ENCODE peak calls at places on chromosomes 12 and 14, in nine cellular contexts. R, G, L, K, B, A, Z, D and V are unnamed samples.

GRCh38 chr12:81167694-81168093 is 89.8 kb downstream of the ACSS3 start:
- DNase-seq in R (no peak), G (no peak), L (peak), K (no peak), B (no peak), A (peak), Z (no peak), D (peak), V (no peak)

GRCh38 chr14:24143511-24143910 is 2.1 kb upstream of the EMC9 start:
- DNase-seq in R (no peak), G (no peak), L (no peak), K (no peak), B (no peak), A (peak), Z (no peak), D (peak), V (peak)

GRCh38 chr12:93847517-93848452 is 170.6 kb downstream of the CRADD start:
- DNase-seq in R (no peak), G (no peak), L (no peak), K (no peak), B (no peak), A (peak), Z (no peak), D (no peak), V (no peak)

GRCh38 chr14:36057452-36058142 is 118.9 kb downstream of the PTCSC3 start:
- DNase-seq in R (no peak), G (no peak), L (peak), K (no peak), B (no peak), A (no peak), Z (no peak), D (no peak), V (no peak)

GRCh38 chr12:48671231-48671856 is 10.7 kb downstream of the KANSL2 start:
- DNase-seq in R (no peak), G (no peak), L (no peak), K (no peak), B (no peak), A (peak), Z (no peak), D (no peak), V (no peak)

GRCh38 chr12:40473979-40474378 is 218.3 kb upstream of the CNTN1 start:
- DNase-seq in R (no peak), G (no peak), L (no peak), K (no peak), B (no peak), A (no peak), Z (no peak), D (no peak), V (no peak)

GRCh38 chr14:22319526-22320352 is 269.3 kb downstream of the DAD1 start:
- DNase-seq in R (peak), G (peak), L (peak), K (no peak), B (peak), A (peak), Z (peak), D (peak), V (peak)

GRCh38 chr14:60723218-60724079 is 702 bp downstream of the SIX4 start:
- DNase-seq in R (peak), G (peak), L (peak), K (peak), B (peak), A (peak), Z (peak), D (peak), V (peak)

GRCh38 chr14:24678801-24679247 is 44.8 kb upstream of the GZMB start:
- DNase-seq in R (no peak), G (peak), L (peak), K (peak), B (no peak), A (peak), Z (peak), D (peak), V (peak)

GRCh38 chr12:25328082-25328712 is 77.5 kb upstream of the KRAS start:
- DNase-seq in R (no peak), G (no peak), L (no peak), K (no peak), B (no peak), A (peak), Z (peak), D (no peak), V (no peak)

GRCh38 chr12:116529048-116529447 is 30.1 kb upstream of the MAP1LC3B2 start:
- DNase-seq in R (no peak), G (peak), L (no peak), K (no peak), B (no peak), A (peak), Z (peak), D (peak), V (peak)

GRCh38 chr12:97456792-97457191 is 5.8 kb upstream of the RMST start:
- DNase-seq in R (no peak), G (no peak), L (no peak), K (no peak), B (no peak), A (no peak), Z (no peak), D (no peak), V (no peak)

GRCh38 chr12:109861689-109862314 is 18.5 kb downstream of the GLTP start:
- DNase-seq in R (no peak), G (no peak), L (no peak), K (no peak), B (no peak), A (no peak), Z (no peak), D (no peak), V (no peak)

GRCh38 chr14:68510201-68510600 is 282.7 kb downstream of the ZFP36L1 start:
- DNase-seq in R (peak), G (peak), L (no peak), K (no peak), B (no peak), A (peak), Z (peak), D (no peak), V (peak)

GRCh38 chr12:95674631-95675030 is 115.9 kb downstream of the NTN4 start:
- DNase-seq in R (no peak), G (no peak), L (no peak), K (no peak), B (no peak), A (peak), Z (peak), D (peak), V (peak)

GRCh38 chr12:92574046-92574783 is 128.6 kb upstream of the PLEKHG7 start:
- DNase-seq in R (no peak), G (no peak), L (peak), K (no peak), B (no peak), A (peak), Z (peak), D (peak), V (peak)

GRCh38 chr14:72715910-72716268 is 178.0 kb downstream of the DPF3 start:
- DNase-seq in R (peak), G (peak), L (no peak), K (no peak), B (no peak), A (no peak), Z (no peak), D (no peak), V (no peak)

GRCh38 chr14:24317141-24317927 is 6.0 kb downstream of the LTB4R start:
- DNase-seq in R (no peak), G (no peak), L (peak), K (no peak), B (no peak), A (peak), Z (no peak), D (no peak), V (peak)

GRCh38 chr12:58433969-58434368 is 486.3 kb downstream of the LRIG3 start:
- DNase-seq in R (no peak), G (no peak), L (no peak), K (no peak), B (no peak), A (peak), Z (no peak), D (no peak), V (no peak)
- H3K27ac ChIP-seq in R (no peak), G (no peak), L (no peak), K (no peak), B (no peak), A (no peak), Z (no peak), D (no peak), V (no peak)

GRCh38 chr12:124321040-124321481 is 26.2 kb downstream of the RFLNA start:
- DNase-seq in R (peak), G (peak), L (peak), K (peak), B (peak), A (peak), Z (peak), D (peak), V (peak)

GRCh38 chr12:124321556-124322270 is 26.8 kb downstream of the RFLNA start:
- DNase-seq in R (no peak), G (no peak), L (no peak), K (peak), B (no peak), A (peak), Z (no peak), D (peak), V (no peak)

GRCh38 chr12:124318336-124319020 is 23.6 kb downstream of the RFLNA start:
- DNase-seq in R (no peak), G (no peak), L (peak), K (no peak), B (no peak), A (no peak), Z (no peak), D (no peak), V (no peak)

GRCh38 chr12:124317400-124317799 is 22.5 kb downstream of the RFLNA start:
- DNase-seq in R (no peak), G (no peak), L (no peak), K (no peak), B (no peak), A (no peak), Z (no peak), D (no peak), V (no peak)

GRCh38 chr12:124319368-124320050 is 24.6 kb downstream of the RFLNA start:
- DNase-seq in R (no peak), G (no peak), L (no peak), K (no peak), B (no peak), A (no peak), Z (no peak), D (no peak), V (no peak)
- H3K27ac ChIP-seq in R (no peak), G (no peak), L (no peak), K (no peak), B (no peak), A (no peak), Z (no peak), D (no peak), V (no peak)

DNA sequence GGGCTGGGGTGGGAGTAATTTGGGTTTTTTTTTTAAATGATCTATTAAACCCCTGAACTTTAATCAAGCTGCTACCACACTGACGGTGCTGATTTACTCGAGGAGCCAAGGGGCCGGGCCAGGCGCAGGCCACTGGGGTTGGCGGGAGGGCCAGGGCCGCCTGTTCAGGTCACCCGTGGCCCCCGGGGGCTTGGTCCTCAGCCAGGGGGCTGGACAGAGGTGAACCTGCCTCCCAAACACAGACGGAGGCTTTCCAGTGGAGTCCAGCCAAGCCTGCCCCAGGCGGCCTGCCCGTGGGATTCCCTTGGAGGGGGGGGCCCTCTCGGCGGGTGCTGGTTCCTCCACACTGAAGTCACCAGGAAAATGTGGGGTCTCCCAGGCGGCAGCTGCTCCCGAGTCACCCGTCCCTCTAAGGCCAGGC is 167.0 kb upstream of the GSC start:
- DNase-seq in R (peak), G (peak), L (no peak), K (peak), B (peak), A (no peak), Z (peak), D (no peak), V (no peak)
- H3K27ac ChIP-seq in R (peak), G (no peak), L (no peak), K (no peak), B (peak), A (no peak), Z (peak), D (no peak), V (no peak)

GRCh38 chr12:39123580-39123979 is 218.2 kb upstream of the CPNE8 start:
- DNase-seq in R (no peak), G (no peak), L (peak), K (no peak), B (no peak), A (no peak), Z (no peak), D (no peak), V (no peak)
- H3K27ac ChIP-seq in R (no peak), G (no peak), L (peak), K (no peak), B (no peak), A (no peak), Z (no peak), D (no peak), V (no peak)

GRCh38 chr14:77926942-77927341 is 127.0 kb downstream of the ADCK1 start:
- DNase-seq in R (no peak), G (no peak), L (no peak), K (no peak), B (no peak), A (no peak), Z (no peak), D (no peak), V (no peak)
- H3K27ac ChIP-seq in R (no peak), G (no peak), L (no peak), K (no peak), B (no peak), A (no peak), Z (no peak), D (no peak), V (no peak)

GRCh38 chr12:125079943-125080645 is 14.9 kb downstream of the AACS start:
- DNase-seq in R (peak), G (peak), L (no peak), K (no peak), B (peak), A (peak), Z (no peak), D (no peak), V (no peak)

GRCh38 chr12:125083092-125083491 is 17.9 kb downstream of the AACS start:
- DNase-seq in R (no peak), G (no peak), L (no peak), K (no peak), B (no peak), A (no peak), Z (no peak), D (no peak), V (no peak)

GRCh38 chr12:125079084-125079483 is 13.8 kb downstream of the AACS start:
- DNase-seq in R (no peak), G (no peak), L (no peak), K (no peak), B (no peak), A (no peak), Z (no peak), D (no peak), V (no peak)

GRCh38 chr12:125076103-125076502 is 10.9 kb downstream of the AACS start:
- DNase-seq in R (no peak), G (no peak), L (no peak), K (no peak), B (no peak), A (no peak), Z (no peak), D (no peak), V (no peak)

DNA sequence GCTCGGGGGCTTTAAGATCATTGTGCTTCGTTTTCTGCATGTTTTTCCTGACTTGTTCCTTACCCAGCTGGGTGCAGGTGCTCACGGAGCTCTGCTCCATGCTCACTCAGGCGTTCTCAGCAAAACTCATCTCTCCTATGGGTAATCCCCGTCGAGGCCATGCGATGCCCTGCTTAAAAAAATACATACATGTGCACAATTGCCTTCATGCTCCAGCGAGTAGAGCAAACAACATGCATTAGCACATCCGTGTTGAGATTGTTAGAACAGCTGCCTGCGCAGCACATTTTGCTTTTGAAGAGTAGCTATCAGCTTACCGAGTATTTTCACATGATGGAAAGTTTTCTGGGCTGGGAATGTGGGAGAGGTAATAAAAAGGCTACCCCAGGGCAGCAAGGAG is 16.2 kb downstream of the AACS start:
- DNase-seq in R (no peak), G (no peak), L (no peak), K (no peak), B (no peak), A (no peak), Z (peak), D (no peak), V (no peak)
- H3K27ac ChIP-seq in R (no peak), G (no peak), L (no peak), K (no peak), B (peak), A (peak), Z (no peak), D (no peak), V (no peak)

DNA sequence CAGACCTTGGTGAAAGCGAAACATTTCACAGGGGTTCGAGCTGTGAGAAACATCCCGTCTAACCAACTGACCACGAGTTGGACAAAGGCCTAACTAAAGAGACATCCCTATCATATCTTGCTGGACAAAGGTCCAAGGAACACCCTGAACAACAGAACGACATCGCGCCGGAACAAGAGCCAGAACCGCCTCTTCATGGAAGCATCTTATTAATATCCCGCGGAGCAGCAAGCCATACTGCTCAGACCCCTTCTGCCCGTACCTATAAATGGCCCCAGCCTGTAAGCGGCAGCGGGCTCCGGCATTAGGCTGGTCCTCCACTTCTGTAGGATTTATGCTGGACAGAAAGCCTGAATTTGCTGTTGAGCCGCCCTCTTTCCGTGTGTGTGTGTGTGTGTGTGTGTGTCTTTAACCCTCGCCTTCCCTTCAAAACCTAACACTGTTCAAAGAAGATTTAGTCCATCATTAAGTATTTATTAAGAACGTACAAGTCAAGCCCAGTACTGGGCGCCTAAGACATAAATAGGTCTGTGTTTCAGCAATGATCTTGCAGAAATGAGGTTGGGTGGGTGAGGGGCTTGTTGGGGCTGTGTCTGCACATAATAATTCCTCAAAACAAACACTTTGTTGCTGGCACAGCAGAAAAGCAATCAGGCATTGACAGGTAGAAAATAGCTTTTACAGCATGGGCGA is 1.9 kb downstream of the SLC6A15 start:
- DNase-seq in R (no peak), G (peak), L (peak), K (no peak), B (no peak), A (peak), Z (no peak), D (peak), V (no peak)
- H3K27ac ChIP-seq in R (no peak), G (no peak), L (no peak), K (no peak), B (peak), A (peak), Z (no peak), D (peak), V (no peak)